ENCODE peak calls at places on chromosomes 12 and 14, in four cellular contexts. P, G, M and X are unnamed samples.

GRCh38 chr12:82486524-82487235 is 128.4 kb downstream of the METTL25 start:
- DNase-seq in P (no peak), G (no peak), M (no peak), X (no peak)

GRCh38 chr14:76876076-76876475 is 49.9 kb downstream of the LRRC74A start:
- DNase-seq in P (peak; percentile 57), G (peak; percentile 82), M (peak; percentile 71), X (no peak)

GRCh38 chr14:55819610-55820304 is 239.8 kb downstream of the KTN1 start:
- DNase-seq in P (no peak), G (no peak), M (peak; percentile 58), X (no peak)

GRCh38 chr12:48302161-48302896 is 48.4 kb downstream of the ZNF641 start:
- DNase-seq in P (no peak), G (no peak), M (no peak), X (no peak)

GRCh38 chr12:116631619-116632018 is 72.4 kb downstream of the MAP1LC3B2 start:
- DNase-seq in P (no peak), G (no peak), M (no peak), X (no peak)

GRCh38 chr12:9848899-9849298 is 20.3 kb downstream of the CLEC2B start:
- DNase-seq in P (no peak), G (no peak), M (no peak), X (no peak)

GRCh38 chr12:16610743-16611142 is 4.8 kb upstream of the LMO3 start:
- DNase-seq in P (no peak), G (no peak), M (no peak), X (no peak)

GRCh38 chr12:65699251-65699650 is 125.0 kb upstream of the HMGA2 start:
- DNase-seq in P (no peak), G (no peak), M (no peak), X (no peak)

GRCh38 chr12:114679452-114679875 is 4.5 kb downstream of the TBX3 start:
- DNase-seq in P (no peak), G (no peak), M (no peak), X (no peak)

GRCh38 chr14:76926521-76927251 is 100.5 kb downstream of the LRRC74A start:
- DNase-seq in P (no peak), G (peak; percentile 85), M (peak; percentile 74), X (no peak)

GRCh38 chr12:50882563-50882962 is 39.8 kb downstream of the TMPRSS12 start:
- DNase-seq in P (no peak), G (no peak), M (no peak), X (no peak)

GRCh38 chr14:36556811-36557433 is 25.5 kb downstream of the NKX2-8 start:
- DNase-seq in P (no peak), G (no peak), M (peak; percentile 20), X (no peak)

GRCh38 chr12:127125607-127126259 is 1141.2 kb upstream of the TMEM132C start:
- DNase-seq in P (no peak), G (no peak), M (peak; percentile 81), X (no peak)

GRCh38 chr12:31246470-31246850 is 79.5 kb downstream of the SINHCAF start:
- DNase-seq in P (no peak), G (no peak), M (no peak), X (no peak)

GRCh38 chr12:45581112-45581511 is 148.4 kb upstream of the ARID2 start:
- DNase-seq in P (no peak), G (no peak), M (no peak), X (no peak)

GRCh38 chr12:12839886-12840285 is 26.7 kb downstream of the DDX47 start:
- DNase-seq in P (no peak), G (no peak), M (no peak), X (peak; percentile 73)

GRCh38 chr12:47636908-47637780 is 68.7 kb downstream of the RPAP3 start:
- DNase-seq in P (no peak), G (no peak), M (peak; percentile 39), X (no peak)

GRCh38 chr14:101454229-101454628 is 107.1 kb upstream of the DIO3 start:
- DNase-seq in P (no peak), G (no peak), M (no peak), X (no peak)

GRCh38 chr14:85195872-85196477 is 334.0 kb upstream of the FLRT2 start:
- DNase-seq in P (no peak), G (no peak), M (no peak), X (no peak)

GRCh38 chr12:70609739-70610491 is 27.3 kb downstream of the PTPRB start:
- DNase-seq in P (peak; percentile 34), G (peak; percentile 67), M (no peak), X (no peak)

GRCh38 chr12:66596189-66596588 is 82.7 kb downstream of the GRIP1 start:
- DNase-seq in P (no peak), G (no peak), M (no peak), X (no peak)

GRCh38 chr12:20523658-20524057 is 155.3 kb downstream of the PDE3A start:
- DNase-seq in P (no peak), G (no peak), M (no peak), X (no peak)

GRCh38 chr14:81423504-81423903 is 23.4 kb upstream of the STON2 start:
- DNase-seq in P (no peak), G (no peak), M (no peak), X (no peak)

GRCh38 chr12:3101309-3102022 is 24.3 kb downstream of the TSPAN9 start:
- DNase-seq in P (no peak), G (no peak), M (no peak), X (peak; percentile 36)

GRCh38 chr14:88554458-88555286 is at the start of gene PTPN21:
- DNase-seq in P (peak; percentile 66), G (peak; percentile 88), M (no peak), X (peak; percentile 84)

GRCh38 chr12:56420411-56420810 is 28.8 kb downstream of the TIMELESS start:
- DNase-seq in P (no peak), G (no peak), M (no peak), X (no peak)

GRCh38 chr14:99744199-99744872 is 48.9 kb upstream of the EML1 start:
- DNase-seq in P (no peak), G (no peak), M (no peak), X (no peak)

GRCh38 chr14:22428681-22429315 is 160.2 kb downstream of the DAD1 start:
- DNase-seq in P (no peak), G (no peak), M (no peak), X (no peak)

DNA sequence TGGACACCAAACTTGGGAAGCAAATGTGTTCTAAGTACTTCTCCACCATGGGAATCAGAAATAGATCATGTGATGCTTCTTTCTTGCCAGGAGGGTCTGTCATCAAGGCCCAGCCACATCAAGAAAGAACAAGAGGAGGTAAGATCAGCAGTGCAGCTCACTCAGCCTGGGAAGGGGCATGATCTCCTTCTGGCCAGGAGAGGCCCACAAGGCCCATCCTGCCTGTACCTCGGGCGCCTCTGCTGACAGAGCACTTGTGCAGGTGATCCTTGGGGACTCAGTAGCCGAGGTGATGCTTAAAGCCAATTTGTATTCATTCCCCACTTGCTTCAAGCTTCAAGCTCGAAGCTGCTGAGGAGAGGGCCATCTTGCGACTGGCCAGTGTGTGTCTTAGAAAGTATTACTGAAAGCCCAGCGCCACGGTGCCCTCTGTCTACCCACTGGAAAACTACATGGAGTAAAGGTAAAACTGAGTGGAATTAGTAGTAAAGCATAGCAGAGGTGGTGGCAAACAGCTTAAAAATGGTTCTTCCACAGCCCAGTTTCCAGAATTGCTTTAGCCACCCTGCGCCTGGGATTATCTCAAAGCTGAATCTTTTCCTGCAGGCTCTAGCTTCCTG is 26.2 kb downstream of the RTRAF start:
- DNase-seq in P (no peak), G (no peak), M (no peak), X (no peak)
- TF ChIP-seq CTCF in P (peak; percentile 46), G (no peak), M (no peak), X (peak; percentile 18)

GRCh38 chr12:7711133-7711532 is at the start of gene DPPA3:
- DNase-seq in P (no peak), G (no peak), M (no peak), X (no peak)

GRCh38 chr12:7712841-7713442 is 1.7 kb downstream of the DPPA3 start:
- DNase-seq in P (no peak), G (no peak), M (no peak), X (no peak)

DNA sequence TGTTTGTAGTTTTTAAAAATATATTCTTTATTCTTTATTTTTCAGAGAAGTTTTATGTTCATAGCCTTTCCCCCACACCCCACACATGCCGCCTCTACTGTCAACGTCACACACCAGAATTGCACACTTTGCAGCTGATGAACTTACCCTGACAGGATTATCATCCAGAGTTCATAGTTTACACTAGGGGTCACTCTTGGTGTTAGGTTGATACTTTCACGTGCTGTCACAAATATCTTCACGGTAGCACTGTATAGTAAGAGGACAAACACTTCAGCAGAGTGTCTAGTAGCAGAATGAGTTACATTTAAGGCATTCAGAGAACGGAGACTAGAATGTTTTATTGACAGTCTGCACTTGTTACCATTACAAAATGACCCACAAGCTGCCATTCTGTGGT is 5.2 kb downstream of the DPPA3 start:
- DNase-seq in P (no peak), G (no peak), M (peak; percentile 33), X (no peak)
- TF ChIP-seq CTCF in P (peak; percentile 50), G (no peak), M (peak; percentile 14), X (no peak)

GRCh38 chr14:94863366-94863765 is 93.5 kb upstream of the GSC start:
- DNase-seq in P (no peak), G (no peak), M (no peak), X (no peak)

GRCh38 chr14:94867931-94868597 is 98.2 kb upstream of the GSC start:
- DNase-seq in P (no peak), G (no peak), M (no peak), X (no peak)

GRCh38 chr14:94867209-94867608 is 97.3 kb upstream of the GSC start:
- DNase-seq in P (no peak), G (no peak), M (no peak), X (no peak)

DNA sequence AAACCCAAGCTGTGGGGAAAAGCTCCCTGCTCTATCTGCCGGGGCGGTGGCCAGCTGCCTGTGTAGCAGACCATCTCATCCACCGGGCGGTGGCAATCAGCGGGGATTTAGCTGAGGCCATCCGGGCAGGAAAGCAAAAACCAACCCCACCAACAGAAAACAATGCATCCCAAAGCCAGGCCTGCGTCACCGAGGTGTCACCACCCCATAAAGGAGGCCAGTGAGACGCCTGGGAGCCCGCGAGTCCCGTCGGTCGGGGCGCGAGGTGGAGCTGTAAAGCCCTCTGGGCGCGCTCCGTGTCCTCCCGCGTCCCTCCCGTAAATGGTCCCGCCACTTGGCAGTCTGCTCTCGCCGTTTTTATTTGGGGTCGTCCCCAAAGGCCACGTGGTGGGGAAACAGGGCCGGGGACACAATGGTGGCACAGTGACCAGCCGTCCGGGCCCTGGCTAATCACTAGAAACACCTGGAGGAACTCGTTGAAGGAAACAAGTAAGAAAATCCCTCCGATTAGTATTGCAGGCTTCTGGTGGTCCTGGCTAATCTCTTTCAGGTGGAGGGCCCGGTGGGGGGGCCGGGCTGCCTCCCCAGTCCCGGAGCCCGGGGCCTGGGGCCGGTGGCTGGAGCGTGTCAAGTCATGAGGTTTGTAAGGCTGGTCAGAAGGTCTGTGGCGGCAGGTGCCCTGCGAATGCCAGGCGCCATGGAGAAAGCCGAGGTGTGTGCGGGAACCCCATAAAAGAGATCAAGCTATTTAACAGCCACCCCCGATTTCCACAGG is 94.7 kb upstream of the GSC start:
- DNase-seq in P (no peak), G (no peak), M (no peak), X (no peak)
- TF ChIP-seq CTCF in P (no peak), G (no peak), M (no peak), X (no peak)

GRCh38 chr12:91327889-91328288 is 145.3 kb upstream of the DCN start:
- DNase-seq in P (no peak), G (no peak), M (no peak), X (no peak)

GRCh38 chr12:91331371-91331770 is 148.8 kb upstream of the DCN start:
- DNase-seq in P (no peak), G (no peak), M (no peak), X (no peak)

GRCh38 chr12:91335724-91336123 is 153.1 kb upstream of the DCN start:
- DNase-seq in P (no peak), G (no peak), M (no peak), X (no peak)

GRCh38 chr12:91333966-91334365 is 151.3 kb upstream of the DCN start:
- DNase-seq in P (no peak), G (no peak), M (no peak), X (no peak)

GRCh38 chr12:91332305-91332704 is 149.7 kb upstream of the DCN start:
- DNase-seq in P (no peak), G (no peak), M (no peak), X (no peak)
- TF ChIP-seq CTCF in P (no peak), G (no peak), M (no peak), X (no peak)